ENCODE peak calls at places on chromosomes 3 and 15, in seven cellular contexts. One of them, this sample, is unnamed.

GRCh38 chr3:39361252-39361927 is 21.8 kb upstream of the SLC25A38 start:
- DNase-seq in SK-N-SH: no peak
- DNase-seq in GM12878: no peak
- DNase-seq in HCT116: no peak
- DNase-seq in H1: no peak
- DNase-seq in HepG2: no peak
- DNase-seq in K562: no peak
- DNase-seq in this sample: no peak

GRCh38 chr3:11665331-11665730 is 21.6 kb upstream of the VGLL4 start:
- DNase-seq in K562: no peak
- DNase-seq in SK-N-SH: no peak
- DNase-seq in HCT116: no peak
- DNase-seq in H1: no peak
- DNase-seq in GM12878: no peak
- DNase-seq in HepG2: no peak
- DNase-seq in this sample: peak; percentile 77

GRCh38 chr3:98990657-98991056 is 89.2 kb upstream of the DCBLD2 start:
- DNase-seq in HCT116: no peak
- DNase-seq in SK-N-SH: no peak
- DNase-seq in K562: no peak
- DNase-seq in HepG2: no peak
- DNase-seq in H1: no peak
- DNase-seq in GM12878: no peak
- DNase-seq in this sample: no peak

GRCh38 chr15:40590635-40591105 is 3.4 kb upstream of the KNL1 start:
- DNase-seq in K562: no peak
- DNase-seq in GM12878: no peak
- DNase-seq in SK-N-SH: no peak
- DNase-seq in H1: no peak
- DNase-seq in HepG2: no peak
- DNase-seq in HCT116: no peak
- DNase-seq in this sample: no peak

GRCh38 chr15:65828566-65828965 is 36.5 kb upstream of the DENND4A start:
- DNase-seq in K562: no peak
- DNase-seq in HepG2: no peak
- DNase-seq in GM12878: no peak
- DNase-seq in H1: no peak
- DNase-seq in HCT116: no peak
- DNase-seq in SK-N-SH: no peak
- DNase-seq in this sample: no peak

GRCh38 chr3:183455064-183455463 is 26.6 kb upstream of the MCF2L2 start:
- DNase-seq in GM12878: no peak
- DNase-seq in HCT116: no peak
- DNase-seq in HepG2: peak; percentile 30
- DNase-seq in K562: no peak
- DNase-seq in H1: no peak
- DNase-seq in SK-N-SH: no peak
- DNase-seq in this sample: no peak

GRCh38 chr3:113096158-113096893 is 105.5 kb downstream of the GTPBP8 start:
- DNase-seq in SK-N-SH: no peak
- DNase-seq in K562: no peak
- DNase-seq in HCT116: no peak
- DNase-seq in H1: no peak
- DNase-seq in HepG2: no peak
- DNase-seq in GM12878: no peak
- DNase-seq in this sample: no peak

GRCh38 chr15:90184786-90185704 is 16.1 kb upstream of the SEMA4B start:
- DNase-seq in GM12878: no peak
- DNase-seq in H1: peak; percentile 83
- DNase-seq in HepG2: peak; percentile 54
- DNase-seq in HCT116: no peak
- DNase-seq in SK-N-SH: peak; percentile 93
- DNase-seq in K562: peak; percentile 90
- DNase-seq in this sample: peak; percentile 84

GRCh38 chr3:72821170-72821781 is 27.0 kb downstream of the SHQ1 start:
- DNase-seq in SK-N-SH: no peak
- DNase-seq in K562: no peak
- DNase-seq in HCT116: no peak
- DNase-seq in HepG2: no peak
- DNase-seq in GM12878: no peak
- DNase-seq in H1: no peak
- DNase-seq in this sample: peak; percentile 12

GRCh38 chr15:48928877-48929538 is 34.7 kb downstream of the SHC4 start:
- DNase-seq in HCT116: no peak
- DNase-seq in H1: no peak
- DNase-seq in GM12878: no peak
- DNase-seq in HepG2: no peak
- DNase-seq in SK-N-SH: no peak
- DNase-seq in K562: no peak
- DNase-seq in this sample: no peak

GRCh38 chr3:53194218-53195065 is 33.4 kb downstream of the PRKCD start:
- DNase-seq in K562: no peak
- DNase-seq in HepG2: no peak
- DNase-seq in HCT116: no peak
- DNase-seq in H1: no peak
- DNase-seq in GM12878: no peak
- DNase-seq in SK-N-SH: peak; percentile 30
- DNase-seq in this sample: no peak

GRCh38 chr3:151751161-151751560 is 17.4 kb downstream of the AADACL2 start:
- DNase-seq in SK-N-SH: no peak
- DNase-seq in HCT116: no peak
- DNase-seq in H1: no peak
- DNase-seq in HepG2: no peak
- DNase-seq in GM12878: no peak
- DNase-seq in K562: no peak
- DNase-seq in this sample: peak; percentile 38

GRCh38 chr3:128071771-128072453 is 19.7 kb downstream of the SEC61A1 start:
- DNase-seq in HepG2: no peak
- DNase-seq in HCT116: no peak
- DNase-seq in K562: no peak
- DNase-seq in SK-N-SH: no peak
- DNase-seq in H1: no peak
- DNase-seq in GM12878: no peak
- DNase-seq in this sample: no peak

GRCh38 chr15:73867956-73868355 is 5.4 kb upstream of the TBC1D21 start:
- DNase-seq in H1: no peak
- DNase-seq in GM12878: no peak
- DNase-seq in SK-N-SH: no peak
- DNase-seq in HepG2: no peak
- DNase-seq in HCT116: no peak
- DNase-seq in K562: no peak
- DNase-seq in this sample: no peak

GRCh38 chr15:68614621-68615035 is 35.8 kb downstream of the CORO2B start:
- DNase-seq in SK-N-SH: no peak
- DNase-seq in GM12878: no peak
- DNase-seq in HCT116: no peak
- DNase-seq in H1: peak; percentile 78
- DNase-seq in HepG2: no peak
- DNase-seq in K562: no peak
- DNase-seq in this sample: no peak

GRCh38 chr3:136078421-136079364 is 113.2 kb downstream of the PPP2R3A start:
- DNase-seq in GM12878: no peak
- DNase-seq in H1: no peak
- DNase-seq in HepG2: peak; percentile 4
- DNase-seq in K562: no peak
- DNase-seq in HCT116: no peak
- DNase-seq in SK-N-SH: peak; percentile 15
- DNase-seq in this sample: peak; percentile 41

GRCh38 chr15:101176625-101177024 is 75.2 kb downstream of the CHSY1 start:
- DNase-seq in HCT116: no peak
- DNase-seq in K562: no peak
- DNase-seq in GM12878: no peak
- DNase-seq in HepG2: peak; percentile 39
- DNase-seq in SK-N-SH: no peak
- DNase-seq in H1: no peak
- DNase-seq in this sample: no peak

GRCh38 chr15:49693491-49693890 is 72.6 kb downstream of the DTWD1 start:
- DNase-seq in SK-N-SH: no peak
- DNase-seq in HCT116: no peak
- DNase-seq in H1: no peak
- DNase-seq in K562: no peak
- DNase-seq in HepG2: no peak
- DNase-seq in GM12878: no peak
- DNase-seq in this sample: no peak

GRCh38 chr15:58377193-58377592 is 54.6 kb upstream of the LIPC start:
- DNase-seq in H1: no peak
- DNase-seq in SK-N-SH: no peak
- DNase-seq in GM12878: no peak
- DNase-seq in K562: no peak
- DNase-seq in HepG2: no peak
- DNase-seq in HCT116: no peak
- DNase-seq in this sample: no peak

DNA sequence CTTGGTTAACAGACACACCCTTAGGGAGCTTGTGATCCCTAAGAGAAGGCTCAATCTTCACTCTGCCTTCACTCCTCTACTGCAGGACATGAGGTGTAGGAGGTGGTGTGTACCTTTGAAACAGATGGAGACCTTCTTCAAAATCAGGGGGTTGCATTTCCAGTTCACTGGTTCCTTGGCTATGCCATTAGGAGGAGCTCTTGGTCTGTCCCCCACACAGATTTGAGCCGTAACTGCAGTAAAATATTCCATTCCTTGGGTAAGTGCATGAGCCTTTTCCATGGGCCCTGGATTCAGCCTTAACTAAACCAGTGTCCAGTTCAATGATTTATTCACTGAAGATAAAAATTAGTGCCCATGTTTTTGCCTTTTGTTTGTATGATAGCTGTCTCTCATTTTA is 144.6 kb downstream of the MCTP2 start:
- DNase-seq in K562: no peak
- DNase-seq in HepG2: no peak
- DNase-seq in SK-N-SH: no peak
- DNase-seq in H1: no peak
- DNase-seq in GM12878: no peak
- DNase-seq in HCT116: no peak
- DNase-seq in this sample: no peak
- TF ChIP-seq JUND in K562: no peak
- TF ChIP-seq JUND in HepG2: no peak
- TF ChIP-seq JUND in SK-N-SH: no peak
- TF ChIP-seq JUND in H1: no peak
- TF ChIP-seq JUND in GM12878: no peak
- TF ChIP-seq JUND in HCT116: no peak
- TF ChIP-seq JUND in this sample: no peak

DNA sequence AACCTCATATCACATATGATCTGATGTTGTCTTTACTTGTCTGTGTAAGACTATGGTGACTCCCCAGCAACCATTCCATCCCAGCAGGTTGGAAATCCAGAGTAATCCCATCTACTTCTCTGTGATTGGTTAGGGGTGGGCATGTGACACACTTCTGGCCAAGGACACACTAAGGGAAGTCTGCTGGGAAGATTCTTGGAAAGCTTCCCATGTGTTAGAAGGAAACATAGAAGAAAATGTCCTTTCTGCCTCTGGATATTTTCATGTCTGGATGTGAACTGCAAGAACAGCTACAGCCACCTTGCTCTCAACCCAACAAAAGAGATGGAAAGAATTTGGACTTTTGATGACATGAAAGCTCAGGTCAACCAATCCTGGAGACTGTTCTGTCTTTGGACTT is 2.6 kb upstream of the UBE2Q2 start:
- DNase-seq in K562: no peak
- DNase-seq in HCT116: no peak
- DNase-seq in HepG2: no peak
- DNase-seq in GM12878: no peak
- DNase-seq in SK-N-SH: peak; percentile 20
- DNase-seq in H1: no peak
- DNase-seq in this sample: peak; percentile 52
- TF ChIP-seq JUND in K562: no peak
- TF ChIP-seq JUND in HCT116: no peak
- TF ChIP-seq JUND in HepG2: no peak
- TF ChIP-seq JUND in GM12878: no peak
- TF ChIP-seq JUND in SK-N-SH: no peak
- TF ChIP-seq JUND in H1: no peak
- TF ChIP-seq JUND in this sample: no peak

GRCh38 chr3:43792904-43793303 is 102.2 kb downstream of the ABHD5 start:
- DNase-seq in H1: no peak
- DNase-seq in SK-N-SH: no peak
- DNase-seq in GM12878: no peak
- DNase-seq in K562: no peak
- DNase-seq in HCT116: no peak
- DNase-seq in HepG2: no peak
- DNase-seq in this sample: peak; percentile 29

GRCh38 chr3:43796041-43796596 is 105.4 kb downstream of the ABHD5 start:
- DNase-seq in HCT116: no peak
- DNase-seq in HepG2: no peak
- DNase-seq in GM12878: no peak
- DNase-seq in K562: no peak
- DNase-seq in SK-N-SH: no peak
- DNase-seq in H1: no peak
- DNase-seq in this sample: no peak

GRCh38 chr3:43793648-43794372 is 103.1 kb downstream of the ABHD5 start:
- DNase-seq in K562: peak; percentile 25
- DNase-seq in HepG2: no peak
- DNase-seq in H1: no peak
- DNase-seq in HCT116: no peak
- DNase-seq in SK-N-SH: no peak
- DNase-seq in GM12878: no peak
- DNase-seq in this sample: no peak

GRCh38 chr3:43797794-43798193 is 107.1 kb downstream of the ABHD5 start:
- DNase-seq in H1: no peak
- DNase-seq in GM12878: no peak
- DNase-seq in SK-N-SH: no peak
- DNase-seq in K562: no peak
- DNase-seq in HCT116: no peak
- DNase-seq in HepG2: no peak
- DNase-seq in this sample: no peak

GRCh38 chr3:43794776-43795175 is 104.0 kb downstream of the ABHD5 start:
- DNase-seq in SK-N-SH: no peak
- DNase-seq in HepG2: no peak
- DNase-seq in HCT116: peak; percentile 19
- DNase-seq in GM12878: no peak
- DNase-seq in K562: no peak
- DNase-seq in H1: no peak
- DNase-seq in this sample: no peak
- TF ChIP-seq JUND in SK-N-SH: no peak
- TF ChIP-seq JUND in HepG2: no peak
- TF ChIP-seq JUND in HCT116: peak; percentile 61
- TF ChIP-seq JUND in GM12878: no peak
- TF ChIP-seq JUND in K562: no peak
- TF ChIP-seq JUND in H1: no peak
- TF ChIP-seq JUND in this sample: no peak

GRCh38 chr15:32853667-32854066 is 135.9 kb downstream of the GREM1 start:
- DNase-seq in SK-N-SH: no peak
- DNase-seq in H1: no peak
- DNase-seq in HepG2: no peak
- DNase-seq in GM12878: no peak
- DNase-seq in HCT116: no peak
- DNase-seq in K562: no peak
- DNase-seq in this sample: no peak

GRCh38 chr15:32849769-32850668 is 132.2 kb downstream of the GREM1 start:
- DNase-seq in H1: no peak
- DNase-seq in HCT116: no peak
- DNase-seq in K562: no peak
- DNase-seq in GM12878: no peak
- DNase-seq in HepG2: no peak
- DNase-seq in SK-N-SH: no peak
- DNase-seq in this sample: peak; percentile 22

GRCh38 chr15:32852771-32853170 is 135.0 kb downstream of the GREM1 start:
- DNase-seq in HepG2: peak; percentile 96
- DNase-seq in SK-N-SH: no peak
- DNase-seq in GM12878: no peak
- DNase-seq in H1: no peak
- DNase-seq in HCT116: no peak
- DNase-seq in K562: no peak
- DNase-seq in this sample: no peak

GRCh38 chr15:32855942-32856341 is 138.1 kb downstream of the GREM1 start:
- DNase-seq in GM12878: no peak
- DNase-seq in HCT116: peak; percentile 45
- DNase-seq in SK-N-SH: no peak
- DNase-seq in H1: no peak
- DNase-seq in K562: no peak
- DNase-seq in HepG2: peak; percentile 81
- DNase-seq in this sample: no peak

GRCh38 chr15:32851619-32852416 is 134.0 kb downstream of the GREM1 start:
- DNase-seq in GM12878: no peak
- DNase-seq in H1: no peak
- DNase-seq in K562: no peak
- DNase-seq in SK-N-SH: no peak
- DNase-seq in HCT116: no peak
- DNase-seq in HepG2: no peak
- DNase-seq in this sample: no peak
- TF ChIP-seq JUND in GM12878: no peak
- TF ChIP-seq JUND in H1: no peak
- TF ChIP-seq JUND in K562: no peak
- TF ChIP-seq JUND in SK-N-SH: peak; percentile 79
- TF ChIP-seq JUND in HCT116: no peak
- TF ChIP-seq JUND in HepG2: no peak
- TF ChIP-seq JUND in this sample: no peak